ENCODE peak calls at places on chromosomes 7 and 10, in six cellular contexts. One of them, this sample, is unnamed.

GRCh38 chr10:75772153-75772887 is 340.9 kb downstream of the LRMDA start:
- DNase-seq in spleen: no peak
- DNase-seq in AG04450: no peak
- DNase-seq in heart left ventricle: no peak
- DNase-seq in CD8-positive, alpha-beta T cell: no peak
- DNase-seq in endothelial cell of umbilical vein: no peak
- DNase-seq in this sample: no peak

GRCh38 chr10:30591249-30591670 is 38.3 kb downstream of the LYZL2 start:
- DNase-seq in spleen: no peak
- DNase-seq in AG04450: peak; percentile 10
- DNase-seq in heart left ventricle: peak; percentile 30
- DNase-seq in CD8-positive, alpha-beta T cell: no peak
- DNase-seq in endothelial cell of umbilical vein: peak; percentile 65
- DNase-seq in this sample: no peak

GRCh38 chr10:117699436-117700075 is 157.0 kb downstream of the EMX2 start:
- DNase-seq in spleen: no peak
- DNase-seq in AG04450: no peak
- DNase-seq in heart left ventricle: no peak
- DNase-seq in CD8-positive, alpha-beta T cell: no peak
- DNase-seq in endothelial cell of umbilical vein: no peak
- DNase-seq in this sample: no peak

GRCh38 chr7:30796105-30796869 is 25.1 kb downstream of the MINDY4 start:
- DNase-seq in spleen: no peak
- DNase-seq in AG04450: peak; percentile 59
- DNase-seq in heart left ventricle: no peak
- DNase-seq in CD8-positive, alpha-beta T cell: no peak
- DNase-seq in endothelial cell of umbilical vein: peak; percentile 78
- DNase-seq in this sample: no peak

GRCh38 chr10:90718185-90718584 is 139.7 kb downstream of the HTR7 start:
- DNase-seq in spleen: no peak
- DNase-seq in AG04450: no peak
- DNase-seq in heart left ventricle: no peak
- DNase-seq in CD8-positive, alpha-beta T cell: no peak
- DNase-seq in endothelial cell of umbilical vein: no peak
- DNase-seq in this sample: no peak

GRCh38 chr7:113289140-113289740 is 170.9 kb upstream of the SMIM30 start:
- DNase-seq in spleen: no peak
- DNase-seq in AG04450: no peak
- DNase-seq in heart left ventricle: no peak
- DNase-seq in CD8-positive, alpha-beta T cell: no peak
- DNase-seq in endothelial cell of umbilical vein: no peak
- DNase-seq in this sample: no peak

GRCh38 chr7:71900556-71900955 is 511.6 kb downstream of the CALN1 start:
- DNase-seq in spleen: no peak
- DNase-seq in AG04450: no peak
- DNase-seq in heart left ventricle: no peak
- DNase-seq in CD8-positive, alpha-beta T cell: no peak
- DNase-seq in endothelial cell of umbilical vein: no peak
- DNase-seq in this sample: no peak

GRCh38 chr7:46256870-46257528 is 335.9 kb upstream of the IGFBP3 start:
- DNase-seq in spleen: no peak
- DNase-seq in AG04450: no peak
- DNase-seq in heart left ventricle: no peak
- DNase-seq in CD8-positive, alpha-beta T cell: no peak
- DNase-seq in endothelial cell of umbilical vein: no peak
- DNase-seq in this sample: no peak

GRCh38 chr10:70558871-70559810 is 43.4 kb downstream of the PRF1 start:
- DNase-seq in spleen: peak; percentile 78
- DNase-seq in AG04450: peak; percentile 18
- DNase-seq in heart left ventricle: peak; percentile 59
- DNase-seq in CD8-positive, alpha-beta T cell: peak; percentile 76
- DNase-seq in endothelial cell of umbilical vein: peak; percentile 19
- DNase-seq in this sample: peak; percentile 41

GRCh38 chr10:47402681-47403301 is 18.7 kb upstream of the ZNF488 start:
- DNase-seq in spleen: peak; percentile 73
- DNase-seq in AG04450: peak; percentile 61
- DNase-seq in heart left ventricle: peak; percentile 70
- DNase-seq in CD8-positive, alpha-beta T cell: no peak
- DNase-seq in endothelial cell of umbilical vein: peak; percentile 87
- DNase-seq in this sample: no peak
- H3K4me3 ChIP-seq in spleen: no peak overlapping the region
- H3K4me3 ChIP-seq in AG04450: no peak overlapping the region
- H3K4me3 ChIP-seq in heart left ventricle: no peak overlapping the region
- H3K4me3 ChIP-seq in CD8-positive, alpha-beta T cell: no peak overlapping the region
- H3K4me3 ChIP-seq in endothelial cell of umbilical vein: no peak overlapping the region
- H3K4me3 ChIP-seq in this sample: no peak overlapping the region

GRCh38 chr7:136718191-136718590 is 150.3 kb upstream of the CHRM2 start:
- DNase-seq in spleen: no peak
- DNase-seq in AG04450: no peak
- DNase-seq in heart left ventricle: no peak
- DNase-seq in CD8-positive, alpha-beta T cell: no peak
- DNase-seq in endothelial cell of umbilical vein: no peak
- DNase-seq in this sample: no peak
- TF ChIP-seq CTCF in spleen: no peak
- TF ChIP-seq CTCF in AG04450: no peak
- TF ChIP-seq CTCF in heart left ventricle: no peak
- TF ChIP-seq CTCF in CD8-positive, alpha-beta T cell: no peak
- TF ChIP-seq CTCF in endothelial cell of umbilical vein: no peak
- TF ChIP-seq CTCF in this sample: no peak

GRCh38 chr7:80941206-80941758 is 22.4 kb upstream of the SEMA3C start:
- DNase-seq in spleen: no peak
- DNase-seq in AG04450: no peak
- DNase-seq in heart left ventricle: no peak
- DNase-seq in CD8-positive, alpha-beta T cell: no peak
- DNase-seq in endothelial cell of umbilical vein: no peak
- DNase-seq in this sample: no peak
- H3K27ac ChIP-seq in spleen: peak overlapping the region; percentile 47
- H3K27ac ChIP-seq in AG04450: no peak overlapping the region
- H3K27ac ChIP-seq in heart left ventricle: peak overlapping the region; percentile 56
- H3K27ac ChIP-seq in CD8-positive, alpha-beta T cell: no peak overlapping the region
- H3K27ac ChIP-seq in endothelial cell of umbilical vein: peak overlapping the region; percentile 10
- H3K27ac ChIP-seq in this sample: no peak overlapping the region

GRCh38 chr7:45112648-45113047 is 1.2 kb upstream of the TBRG4 start:
- DNase-seq in spleen: no peak
- DNase-seq in AG04450: no peak
- DNase-seq in heart left ventricle: no peak
- DNase-seq in CD8-positive, alpha-beta T cell: no peak
- DNase-seq in endothelial cell of umbilical vein: no peak
- DNase-seq in this sample: no peak
- H3K4me3 ChIP-seq in spleen: no peak overlapping the region
- H3K4me3 ChIP-seq in AG04450: peak overlapping the region; percentile 96
- H3K4me3 ChIP-seq in heart left ventricle: no peak overlapping the region
- H3K4me3 ChIP-seq in CD8-positive, alpha-beta T cell: no peak overlapping the region
- H3K4me3 ChIP-seq in endothelial cell of umbilical vein: no peak overlapping the region
- H3K4me3 ChIP-seq in this sample: peak overlapping the region; percentile 99

GRCh38 chr10:97292097-97292861 is at the start of gene ARHGAP19:
- DNase-seq in spleen: peak; percentile 95
- DNase-seq in AG04450: peak; percentile 95
- DNase-seq in heart left ventricle: peak; percentile 95
- DNase-seq in CD8-positive, alpha-beta T cell: peak; percentile 97
- DNase-seq in endothelial cell of umbilical vein: peak; percentile 99
- DNase-seq in this sample: peak; percentile 96
- TF ChIP-seq CTCF in spleen: no peak
- TF ChIP-seq CTCF in AG04450: peak; percentile 18
- TF ChIP-seq CTCF in heart left ventricle: no peak
- TF ChIP-seq CTCF in CD8-positive, alpha-beta T cell: no peak
- TF ChIP-seq CTCF in endothelial cell of umbilical vein: peak; percentile 17
- TF ChIP-seq CTCF in this sample: peak; percentile 15

GRCh38 chr7:66558201-66558641 is 70.5 kb upstream of the KCTD7 start:
- DNase-seq in spleen: no peak
- DNase-seq in AG04450: no peak
- DNase-seq in heart left ventricle: no peak
- DNase-seq in CD8-positive, alpha-beta T cell: no peak
- DNase-seq in endothelial cell of umbilical vein: no peak
- DNase-seq in this sample: no peak
- H3K27ac ChIP-seq in spleen: no peak overlapping the region
- H3K27ac ChIP-seq in AG04450: no peak overlapping the region
- H3K27ac ChIP-seq in heart left ventricle: no peak overlapping the region
- H3K27ac ChIP-seq in CD8-positive, alpha-beta T cell: no peak overlapping the region
- H3K27ac ChIP-seq in endothelial cell of umbilical vein: no peak overlapping the region
- H3K27ac ChIP-seq in this sample: peak overlapping the region; percentile 22

This sample was measured in dorsolateral prefrontal cortex.